ENCODE peak calls at places on chromosomes 12 and 14, in six cellular contexts. Q is H1, L is K562, P is IMR-90, K is WTC11, F is SK-N-SH. I is an unnamed sample.

GRCh38 chr12:105351523-105351922 is 21.0 kb downstream of the C12orf75 start:
- DNase-seq in Q (no peak), L (no peak), P (no peak), K (no peak), F (no peak), I (no peak)

GRCh38 chr12:26633591-26634210 is 199.3 kb downstream of the ITPR2 start:
- DNase-seq in Q (no peak), L (no peak), P (peak), K (no peak), F (no peak), I (no peak)

GRCh38 chr12:114658002-114658441 is 26.0 kb downstream of the TBX3 start:
- DNase-seq in Q (no peak), L (no peak), P (peak), K (no peak), F (no peak), I (no peak)

GRCh38 chr12:18750087-18750486 is 12.2 kb downstream of the CAPZA3 start:
- DNase-seq in Q (no peak), L (no peak), P (peak), K (no peak), F (no peak), I (no peak)

GRCh38 chr12:18361431-18361830 is 100.1 kb downstream of the PIK3C2G start:
- DNase-seq in Q (no peak), L (no peak), P (no peak), K (no peak), F (no peak), I (no peak)

GRCh38 chr12:104863549-104863948 is 94.5 kb downstream of the SLC41A2 start:
- DNase-seq in Q (no peak), L (no peak), P (peak), K (no peak), F (no peak), I (no peak)

GRCh38 chr14:71591929-71592328 is 340.3 kb upstream of the RGS6 start:
- DNase-seq in Q (no peak), L (no peak), P (peak), K (no peak), F (no peak), I (no peak)

GRCh38 chr12:78088391-78088832 is 257.7 kb downstream of the NAV3 start:
- DNase-seq in Q (no peak), L (no peak), P (peak), K (no peak), F (no peak), I (peak)

GRCh38 chr12:30286345-30286926 is 409.2 kb downstream of the IPO8 start:
- DNase-seq in Q (no peak), L (no peak), P (peak), K (no peak), F (peak), I (peak)

GRCh38 chr12:1305063-1305434 is 289.3 kb downstream of the FBXL14 start:
- DNase-seq in Q (no peak), L (no peak), P (no peak), K (no peak), F (no peak), I (no peak)

GRCh38 chr14:105647784-105648608 is 121.6 kb downstream of the TMEM121 start:
- DNase-seq in Q (no peak), L (no peak), P (no peak), K (no peak), F (no peak), I (no peak)

GRCh38 chr14:32224731-32225377 is 21.8 kb upstream of the RNU6-8 start:
- DNase-seq in Q (no peak), L (peak), P (peak), K (peak), F (peak), I (peak)

GRCh38 chr12:57127101-57127709 is 1.1 kb upstream of the LRP1 start:
- DNase-seq in Q (peak), L (peak), P (no peak), K (peak), F (peak), I (peak)

GRCh38 chr12:106750524-106750923 is 24.0 kb upstream of the RIC8B start:
- DNase-seq in Q (no peak), L (no peak), P (no peak), K (no peak), F (no peak), I (no peak)

GRCh38 chr12:128388461-128388921 is 121.5 kb downstream of the TMEM132C start:
- DNase-seq in Q (no peak), L (no peak), P (no peak), K (no peak), F (no peak), I (no peak)

GRCh38 chr14:23546450-23547035 is 5.0 kb downstream of the ZFHX2 start:
- DNase-seq in Q (no peak), L (no peak), P (no peak), K (no peak), F (no peak), I (no peak)

GRCh38 chr14:23542261-23542660 is 9.3 kb downstream of the ZFHX2 start:
- DNase-seq in Q (no peak), L (no peak), P (no peak), K (no peak), F (no peak), I (no peak)

GRCh38 chr14:23545740-23546411 is 5.7 kb downstream of the ZFHX2 start:
- DNase-seq in Q (no peak), L (no peak), P (no peak), K (no peak), F (no peak), I (no peak)

GRCh38 chr14:23543403-23543802 is 8.2 kb downstream of the ZFHX2 start:
- DNase-seq in Q (no peak), L (no peak), P (no peak), K (no peak), F (no peak), I (no peak)

GRCh38 chr14:23544511-23545447 is 6.8 kb downstream of the ZFHX2 start:
- DNase-seq in Q (peak), L (no peak), P (no peak), K (peak), F (no peak), I (no peak)
- TF ChIP-seq USF2 in Q (no peak), L (no peak), P (no peak), K (no peak), F (no peak), I (no peak)

GRCh38 chr14:97824218-97824617 is 1027.0 kb downstream of the VRK1 start:
- DNase-seq in Q (no peak), L (no peak), P (no peak), K (no peak), F (no peak), I (no peak)

DNA sequence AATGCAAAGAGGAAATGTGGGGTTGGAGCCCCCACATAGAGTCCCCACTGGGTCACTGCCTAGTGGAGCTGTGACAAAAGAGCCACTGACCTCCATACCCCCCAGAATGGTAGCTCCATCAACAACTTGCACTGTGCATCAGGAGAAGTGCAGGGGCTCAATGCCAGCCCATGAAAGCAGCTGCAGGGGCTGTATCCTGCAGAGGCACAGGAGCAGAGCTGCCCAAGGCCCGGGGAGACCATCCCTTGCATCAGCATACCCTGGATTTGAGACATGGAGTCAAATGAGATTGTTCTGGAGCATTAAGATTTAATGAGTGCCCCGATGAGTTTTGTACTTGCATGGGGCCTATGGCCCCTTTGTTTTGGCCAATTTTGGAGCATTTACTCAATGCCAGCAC is 1023.6 kb downstream of the VRK1 start:
- DNase-seq in Q (no peak), L (no peak), P (no peak), K (no peak), F (no peak), I (no peak)
- TF ChIP-seq USF2 in Q (no peak), L (no peak), P (no peak), K (no peak), F (no peak), I (no peak)

GRCh38 chr14:92323916-92324818 is 1.2 kb downstream of the SLC24A4 start:
- DNase-seq in Q (peak), L (no peak), P (no peak), K (peak), F (no peak), I (no peak)

GRCh38 chr14:92321701-92322100 is 1.3 kb upstream of the SLC24A4 start:
- DNase-seq in Q (no peak), L (no peak), P (no peak), K (no peak), F (no peak), I (no peak)

GRCh38 chr14:92323031-92323915 is at the start of gene SLC24A4:
- DNase-seq in Q (peak), L (no peak), P (no peak), K (peak), F (peak), I (peak)

GRCh38 chr14:92325835-92326234 is 2.9 kb downstream of the SLC24A4 start:
- DNase-seq in Q (no peak), L (no peak), P (no peak), K (no peak), F (no peak), I (no peak)

GRCh38 chr14:92322516-92322915 is 449 bp upstream of the SLC24A4 start:
- DNase-seq in Q (peak), L (no peak), P (no peak), K (peak), F (no peak), I (no peak)
- TF ChIP-seq USF2 in Q (no peak), L (no peak), P (no peak), K (no peak), F (no peak), I (no peak)

DNA sequence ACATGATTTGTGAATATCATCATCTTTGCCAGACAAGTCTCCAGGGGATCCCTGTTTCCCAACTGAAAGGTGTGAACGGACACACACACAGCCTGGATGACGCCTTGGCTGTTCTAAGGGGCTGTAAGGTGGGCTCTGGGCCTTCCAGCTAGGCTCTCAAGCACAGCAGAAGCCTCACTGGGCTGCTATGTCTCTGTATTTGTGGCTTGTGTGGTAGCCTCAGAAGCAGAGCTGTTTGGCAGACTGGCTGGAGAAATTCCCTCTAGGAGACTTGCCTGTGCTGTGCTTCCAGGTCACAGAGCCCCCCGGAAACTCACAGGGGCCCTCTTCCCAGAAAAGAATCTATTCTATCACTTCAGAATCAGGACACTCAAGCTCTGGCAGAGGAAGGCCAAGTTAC is 21.4 kb downstream of the OTUB2 start:
- DNase-seq in Q (no peak), L (no peak), P (no peak), K (no peak), F (no peak), I (no peak)
- TF ChIP-seq USF2 in Q (no peak), L (no peak), P (no peak), K (no peak), F (no peak), I (no peak)

DNA sequence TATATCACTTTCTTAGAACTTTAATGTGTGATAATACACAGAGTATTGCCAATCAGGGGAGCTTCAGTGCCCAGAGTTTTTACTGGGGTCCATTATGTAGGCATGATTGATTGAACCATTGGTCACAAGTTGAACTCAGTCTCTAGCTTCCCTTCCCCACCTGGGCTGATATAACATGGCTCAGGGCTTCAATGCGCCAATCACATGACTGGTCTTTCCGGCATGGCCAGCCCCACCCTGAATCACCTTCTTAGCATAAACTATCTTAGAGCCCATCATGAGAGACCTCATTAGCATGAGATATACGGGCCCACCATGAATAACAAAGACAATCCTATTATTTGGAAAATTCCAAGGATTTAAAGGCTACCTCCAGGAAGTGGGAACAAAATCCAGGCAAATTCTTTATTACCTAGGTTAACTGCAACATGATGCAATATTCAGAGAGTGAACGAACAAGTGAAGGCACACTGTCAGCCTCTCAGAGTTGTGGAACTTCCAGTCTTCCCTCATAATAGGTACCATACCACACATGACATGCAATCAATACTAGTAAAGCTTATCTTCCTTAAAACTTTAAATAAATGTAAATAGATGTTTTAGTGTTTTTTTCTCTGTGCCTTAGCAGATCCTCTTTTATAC is 3.2 kb upstream of the CLEC4A start:
- DNase-seq in Q (no peak), L (no peak), P (no peak), K (no peak), F (no peak), I (no peak)
- TF ChIP-seq USF2 in Q (no peak), L (no peak), P (no peak), K (peak), F (no peak), I (no peak)

DNA sequence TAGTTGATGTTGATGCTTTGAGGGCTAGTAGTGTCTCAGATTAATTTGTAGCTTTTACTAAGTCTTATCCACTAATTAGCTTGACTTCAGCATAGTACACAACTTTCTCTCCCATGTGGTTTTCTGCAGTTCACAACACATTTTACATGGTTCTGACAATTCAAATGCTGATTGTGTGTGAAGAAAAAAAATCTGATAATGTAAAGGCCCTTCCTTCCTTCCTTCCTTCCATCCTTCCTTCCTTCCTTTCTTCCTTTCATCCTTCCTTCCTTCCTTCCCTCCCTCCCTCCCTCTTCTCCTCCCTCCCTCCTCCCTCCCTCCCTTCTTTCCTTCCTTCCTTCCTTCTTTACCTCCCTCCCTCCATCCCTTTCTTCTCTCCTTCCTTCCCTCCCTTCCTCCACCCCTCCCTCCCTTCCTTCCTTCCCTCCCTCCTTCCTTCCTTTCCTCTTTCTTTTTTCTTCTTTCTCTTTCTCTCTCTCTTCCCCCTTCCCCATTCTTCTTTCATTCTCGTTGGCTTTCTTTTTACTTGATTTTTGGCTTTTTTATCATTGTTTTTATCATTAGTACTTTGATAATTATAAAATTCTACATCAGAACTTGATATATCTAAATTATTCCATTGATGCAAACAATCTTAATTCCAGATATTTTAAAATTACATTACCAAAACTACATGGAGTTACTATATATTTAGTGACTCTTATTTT is 1415.6 kb downstream of the LRFN5 start:
- DNase-seq in Q (no peak), L (no peak), P (no peak), K (no peak), F (no peak), I (no peak)
- TF ChIP-seq USF2 in Q (no peak), L (no peak), P (no peak), K (no peak), F (no peak), I (no peak)

DNA sequence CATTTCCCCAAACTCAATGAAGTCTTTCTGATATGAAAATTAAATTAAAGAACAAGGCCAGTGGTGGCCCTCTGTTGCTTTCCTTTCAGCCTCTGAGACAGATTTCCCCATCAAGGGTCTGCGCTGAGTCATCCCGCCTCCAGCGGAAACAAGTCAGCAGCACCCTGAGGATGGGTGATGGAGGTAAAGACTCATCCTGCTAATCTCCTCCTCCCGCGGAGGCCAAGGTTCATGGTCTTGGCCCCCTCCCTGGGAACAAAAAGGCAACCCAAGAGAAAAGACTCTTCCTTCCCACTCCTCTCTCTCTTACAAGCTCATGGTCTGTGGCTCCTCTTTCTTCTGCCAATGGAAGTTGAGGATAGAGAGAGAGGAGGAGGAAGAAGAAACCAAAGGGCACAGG is 9.0 kb upstream of the NUMB start:
- DNase-seq in Q (no peak), L (peak), P (peak), K (no peak), F (no peak), I (no peak)
- TF ChIP-seq USF2 in Q (no peak), L (no peak), P (no peak), K (no peak), F (no peak), I (no peak)